ENCODE peak calls at places on chromosome 1, in seven cellular contexts. R is dorsolateral prefrontal cortex; E is AG09309; L is NCI-H1092 treated with DMSO at 0.1 percent for 48 hours; M is fibroblast of mammary gland; Y is cardiac fibroblast; N is stimulated activated CD4-positive, alpha-beta T cell treated with anti-CD3 and anti-CD28 coated beads, Interleukin-4, amount 100 ng/mL, for 4 hours. P is an unnamed sample.

GRCh38 chr1:55696181-55696580 is 481.0 kb upstream of the USP24 start:
- DNase-seq in Y (peak), R (no peak), N (no peak), L (no peak), E (peak), M (peak), P (peak)

GRCh38 chr1:68459796-68460195 is 10.0 kb upstream of the RPE65 start:
- DNase-seq in E (no peak), L (no peak), R (no peak), M (peak), Y (peak), N (no peak), P (no peak)

GRCh38 chr1:8218351-8219092 is 99.4 kb upstream of the SLC45A1 start:
- DNase-seq in E (no peak), Y (peak), L (no peak), M (peak), N (no peak), R (no peak), P (peak)

GRCh38 chr1:3466366-3467075 is 12.1 kb downstream of the ARHGEF16 start:
- DNase-seq in E (no peak), R (no peak), M (no peak), Y (no peak), L (no peak), N (no peak), P (no peak)

GRCh38 chr1:7549277-7549676 is 221.8 kb upstream of the VAMP3 start:
- DNase-seq in L (no peak), R (no peak), E (peak), N (no peak), M (peak), Y (peak), P (peak)

GRCh38 chr1:32937061-32937460 is 27.5 kb downstream of the RNF19B start:
- DNase-seq in Y (no peak), N (no peak), L (no peak), R (no peak), E (no peak), M (no peak), P (no peak)

GRCh38 chr1:152244576-152244975 is 20.6 kb upstream of the HRNR start:
- DNase-seq in N (no peak), L (no peak), M (peak), E (no peak), R (no peak), Y (peak), P (peak)

GRCh38 chr1:96309783-96310182 is 411.8 kb upstream of the PTBP2 start:
- DNase-seq in N (no peak), Y (peak), R (no peak), E (peak), L (no peak), M (peak), P (peak)

P was measured in EH.